ENCODE peak calls at places on chromosome 1, in ten cellular contexts. One of them, this sample, is unnamed.

GRCh38 chr1:219109424-219110018 is 64.2 kb upstream of the LYPLAL1 start:
- DNase-seq in GM20000: no peak
- DNase-seq in A549: no peak
- DNase-seq in T-helper 9 cell: no peak
- DNase-seq in right atrium auricular region: no peak
- DNase-seq in cardiac muscle cell: no peak
- DNase-seq in cardiac fibroblast: no peak
- DNase-seq in heart left ventricle: no peak
- DNase-seq in T-cell: no peak
- DNase-seq in naive thymus-derived CD4-positive, alpha-beta T cell: no peak
- DNase-seq in this sample: no peak

GRCh38 chr1:60274422-60275419 is 201.2 kb upstream of the C1orf87 start:
- DNase-seq in GM20000: no peak
- DNase-seq in A549: no peak
- DNase-seq in T-helper 9 cell: no peak
- DNase-seq in right atrium auricular region: no peak
- DNase-seq in cardiac muscle cell: no peak
- DNase-seq in cardiac fibroblast: no peak
- DNase-seq in heart left ventricle: no peak
- DNase-seq in T-cell: no peak
- DNase-seq in naive thymus-derived CD4-positive, alpha-beta T cell: no peak
- DNase-seq in this sample: no peak

GRCh38 chr1:209439828-209440227 is 143.7 kb upstream of the CAMK1G start:
- DNase-seq in GM20000: no peak
- DNase-seq in A549: no peak
- DNase-seq in T-helper 9 cell: no peak
- DNase-seq in right atrium auricular region: no peak
- DNase-seq in cardiac muscle cell: no peak
- DNase-seq in cardiac fibroblast: no peak
- DNase-seq in heart left ventricle: no peak
- DNase-seq in T-cell: no peak
- DNase-seq in naive thymus-derived CD4-positive, alpha-beta T cell: no peak
- DNase-seq in this sample: no peak

GRCh38 chr1:241423541-241424479 is 66.8 kb upstream of the RGS7 start:
- DNase-seq in GM20000: peak
- DNase-seq in A549: no peak
- DNase-seq in T-helper 9 cell: no peak
- DNase-seq in right atrium auricular region: no peak
- DNase-seq in cardiac muscle cell: peak
- DNase-seq in cardiac fibroblast: peak
- DNase-seq in heart left ventricle: no peak
- DNase-seq in T-cell: no peak
- DNase-seq in naive thymus-derived CD4-positive, alpha-beta T cell: no peak
- DNase-seq in this sample: no peak

GRCh38 chr1:23452011-23452411 is 27.5 kb upstream of the TCEA3 start:
- DNase-seq in GM20000: no peak
- DNase-seq in A549: no peak
- DNase-seq in T-helper 9 cell: peak
- DNase-seq in right atrium auricular region: no peak
- DNase-seq in cardiac muscle cell: peak
- DNase-seq in cardiac fibroblast: peak
- DNase-seq in heart left ventricle: no peak
- DNase-seq in T-cell: peak
- DNase-seq in naive thymus-derived CD4-positive, alpha-beta T cell: peak
- DNase-seq in this sample: peak

GRCh38 chr1:212637902-212638301 is 29.3 kb downstream of the ATF3 start:
- DNase-seq in GM20000: no peak
- DNase-seq in A549: no peak
- DNase-seq in T-helper 9 cell: no peak
- DNase-seq in right atrium auricular region: no peak
- DNase-seq in cardiac muscle cell: no peak
- DNase-seq in cardiac fibroblast: no peak
- DNase-seq in heart left ventricle: no peak
- DNase-seq in T-cell: no peak
- DNase-seq in naive thymus-derived CD4-positive, alpha-beta T cell: no peak
- DNase-seq in this sample: no peak

GRCh38 chr1:89990976-89991831 is 3.7 kb upstream of the ZNF326 start:
- DNase-seq in GM20000: no peak
- DNase-seq in A549: no peak
- DNase-seq in T-helper 9 cell: no peak
- DNase-seq in right atrium auricular region: no peak
- DNase-seq in cardiac muscle cell: no peak
- DNase-seq in cardiac fibroblast: no peak
- DNase-seq in heart left ventricle: no peak
- DNase-seq in T-cell: no peak
- DNase-seq in naive thymus-derived CD4-positive, alpha-beta T cell: no peak
- DNase-seq in this sample: no peak

GRCh38 chr1:45669859-45670655 is 16.3 kb downstream of the GPBP1L1 start:
- DNase-seq in GM20000: no peak
- DNase-seq in A549: no peak
- DNase-seq in T-helper 9 cell: no peak
- DNase-seq in right atrium auricular region: no peak
- DNase-seq in cardiac muscle cell: no peak
- DNase-seq in cardiac fibroblast: no peak
- DNase-seq in heart left ventricle: no peak
- DNase-seq in T-cell: no peak
- DNase-seq in naive thymus-derived CD4-positive, alpha-beta T cell: no peak
- DNase-seq in this sample: no peak

GRCh38 chr1:204885288-204885711 is 14.6 kb downstream of the NFASC start:
- DNase-seq in GM20000: no peak
- DNase-seq in A549: no peak
- DNase-seq in T-helper 9 cell: no peak
- DNase-seq in right atrium auricular region: no peak
- DNase-seq in cardiac muscle cell: peak
- DNase-seq in cardiac fibroblast: peak
- DNase-seq in heart left ventricle: no peak
- DNase-seq in T-cell: no peak
- DNase-seq in naive thymus-derived CD4-positive, alpha-beta T cell: no peak
- DNase-seq in this sample: no peak

This sample was measured in psoas muscle.